ENCODE peak calls at places on chromosomes 4 and X, in seven cellular contexts. P is heart left ventricle, I is testis, Q is ovary, H is choroid plexus epithelial cell, S is esophagus muscularis mucosa, E is coronary artery. X is an unnamed sample.

GRCh38 chr4:56976283-56976877 is 1.0 kb downstream of the NOA1 start:
- DNase-seq in P (peak), I (peak), Q (no peak), H (peak), S (no peak), E (no peak), X (no peak)

GRCh38 chr4:165293061-165293460 is 34.4 kb upstream of the MSMO1 start:
- DNase-seq in P (no peak), I (no peak), Q (no peak), H (no peak), S (no peak), E (no peak), X (no peak)

GRCh38 chr4:147336252-147336651 is 144.6 kb upstream of the EDNRA start:
- DNase-seq in P (no peak), I (no peak), Q (no peak), H (no peak), S (no peak), E (no peak), X (no peak)

GRCh38 chr4:53100801-53101581 is 238.9 kb downstream of the RASL11B start:
- DNase-seq in P (no peak), I (no peak), Q (no peak), H (peak), S (no peak), E (no peak), X (no peak)

GRCh38 chrX:37796805-37797204 is 16.9 kb downstream of the CYBB start:
- DNase-seq in P (no peak), I (no peak), Q (no peak), H (no peak), S (no peak), E (no peak), X (no peak)

GRCh38 chr4:118265312-118266144 is 87.3 kb downstream of the PRSS12 start:
- DNase-seq in P (no peak), I (peak), Q (peak), H (peak), S (no peak), E (no peak), X (no peak)

GRCh38 chrX:39667191-39667590 is 430.6 kb downstream of the BCOR start:
- DNase-seq in P (peak), I (no peak), Q (no peak), H (no peak), S (no peak), E (no peak), X (no peak)

GRCh38 chr4:37246891-37247290 is 2.3 kb downstream of the NWD2 start:
- DNase-seq in P (no peak), I (no peak), Q (no peak), H (no peak), S (no peak), E (no peak), X (no peak)

GRCh38 chr4:56828784-56829535 is 7.5 kb upstream of the SPINK2 start:
- DNase-seq in P (no peak), I (no peak), Q (no peak), H (peak), S (no peak), E (no peak), X (no peak)

GRCh38 chr4:80266902-80267380 is 477 bp downstream of the FGF5 start:
- DNase-seq in P (no peak), I (peak), Q (no peak), H (no peak), S (no peak), E (no peak), X (no peak)

GRCh38 chrX:35339796-35340195 is 397.2 kb downstream of the FAM47B start:
- DNase-seq in P (no peak), I (no peak), Q (no peak), H (no peak), S (no peak), E (no peak), X (no peak)

GRCh38 chr4:125714845-125715244 is 400.1 kb downstream of the FAT4 start:
- DNase-seq in P (no peak), I (no peak), Q (no peak), H (no peak), S (no peak), E (no peak), X (no peak)

GRCh38 chr4:172073590-172073989 is 260.4 kb downstream of the GALNTL6 start:
- DNase-seq in P (no peak), I (no peak), Q (no peak), H (no peak), S (no peak), E (no peak), X (no peak)

GRCh38 chrX:71637253-71637618 is 18.9 kb upstream of the CXCR3 start:
- DNase-seq in P (no peak), I (no peak), Q (no peak), H (no peak), S (no peak), E (no peak), X (no peak)

GRCh38 chr4:32226201-32226600 is 1506.0 kb downstream of the PCDH7 start:
- DNase-seq in P (no peak), I (no peak), Q (no peak), H (peak), S (no peak), E (no peak), X (no peak)

GRCh38 chr4:145960012-145960411 is 21.4 kb upstream of the ZNF827 start:
- DNase-seq in P (no peak), I (no peak), Q (no peak), H (peak), S (no peak), E (no peak), X (no peak)

GRCh38 chr4:169383724-169384123 is 113.0 kb upstream of the SH3RF1 start:
- DNase-seq in P (no peak), I (no peak), Q (no peak), H (peak), S (no peak), E (no peak), X (peak)

GRCh38 chr4:69775488-69775887 is 15.1 kb upstream of the SULT1B1 start:
- DNase-seq in P (no peak), I (no peak), Q (no peak), H (no peak), S (no peak), E (no peak), X (no peak)

GRCh38 chr4:79319975-79320374 is 5.9 kb downstream of the NAA11 start:
- DNase-seq in P (no peak), I (no peak), Q (no peak), H (no peak), S (no peak), E (no peak), X (no peak)

GRCh38 chr4:173990126-173990878 is 293.2 kb downstream of the FBXO8 start:
- DNase-seq in P (no peak), I (peak), Q (no peak), H (peak), S (no peak), E (no peak), X (no peak)

GRCh38 chr4:54516556-54517215 is 141.1 kb upstream of the KIT start:
- DNase-seq in P (no peak), I (no peak), Q (peak), H (no peak), S (peak), E (no peak), X (no peak)

GRCh38 chrX:134520860-134521390 is 61.0 kb downstream of the HPRT1 start:
- DNase-seq in P (peak), I (peak), Q (no peak), H (peak), S (no peak), E (no peak), X (no peak)

GRCh38 chrX:155767101-155767878 is 113.9 kb upstream of the VAMP7 start:
- DNase-seq in P (peak), I (peak), Q (peak), H (peak), S (no peak), E (peak), X (peak)

GRCh38 chr4:98150092-98150761 is 7.0 kb upstream of the STPG2 start:
- DNase-seq in P (no peak), I (no peak), Q (no peak), H (peak), S (no peak), E (no peak), X (no peak)
- TF ChIP-seq CTCF in P (no peak), I (no peak), Q (no peak), H (peak), S (no peak), E (no peak), X (peak)

DNA sequence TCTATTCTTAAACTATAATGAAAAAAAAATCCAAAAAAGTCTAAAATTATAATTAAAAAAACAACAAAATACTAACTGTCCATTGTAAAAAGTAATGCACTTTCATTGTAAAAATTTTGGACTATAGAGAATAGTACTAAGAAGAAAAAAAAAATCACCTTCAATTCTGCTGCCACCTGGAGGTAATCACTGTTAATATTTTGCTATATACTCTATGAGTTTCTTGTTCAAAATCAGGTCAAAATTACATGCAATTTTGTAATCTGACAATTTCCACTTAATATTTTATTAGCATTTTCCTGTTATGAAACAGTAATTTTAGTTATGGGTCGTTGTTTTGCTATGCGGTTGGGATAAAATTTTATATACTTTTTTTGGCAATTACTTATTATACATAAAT is 62.0 kb downstream of the HTT start:
- DNase-seq in P (no peak), I (no peak), Q (no peak), H (peak), S (no peak), E (no peak), X (no peak)
- TF ChIP-seq CTCF in P (peak), I (no peak), Q (no peak), H (peak), S (peak), E (no peak), X (peak)

DNA sequence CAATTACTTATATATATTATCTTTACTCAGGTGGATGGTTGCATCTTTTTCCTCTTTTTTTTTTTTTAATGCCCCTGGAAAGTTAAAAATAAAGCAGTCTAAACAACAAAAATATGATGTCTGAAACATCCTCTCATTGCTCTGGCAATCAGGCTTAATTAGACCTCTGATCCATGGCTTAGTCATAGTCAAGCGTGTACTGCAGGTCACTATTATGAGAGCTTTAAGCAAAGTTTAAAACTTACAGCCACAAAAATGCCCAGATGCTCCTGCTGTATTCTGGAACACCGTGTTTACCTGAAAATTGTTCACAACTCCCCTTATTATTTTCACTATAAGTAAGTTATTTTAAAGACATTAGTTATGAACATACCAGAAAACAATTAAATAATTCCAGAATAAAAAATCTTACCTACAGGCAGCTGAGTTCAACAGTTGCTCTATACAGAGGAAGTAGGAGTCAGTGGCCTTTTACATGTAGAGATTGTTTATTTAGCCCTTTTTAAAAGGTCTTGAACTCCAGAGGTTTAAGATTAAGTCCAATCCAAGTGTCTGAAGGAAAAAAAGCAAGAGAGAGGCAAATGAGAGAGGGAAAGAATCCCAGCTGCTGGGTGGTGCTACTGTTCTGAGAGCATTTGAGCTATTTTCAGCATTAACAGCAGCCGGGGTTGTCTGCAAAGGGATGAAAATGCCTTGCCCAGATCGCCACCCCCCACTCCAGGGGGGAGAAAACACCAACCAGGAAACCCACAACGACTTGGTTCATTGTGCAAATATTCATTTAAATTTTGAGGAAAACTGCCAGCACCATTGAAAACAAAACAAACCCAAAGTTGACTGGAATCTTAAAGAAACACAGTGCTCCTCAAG is 36.9 kb downstream of the SORBS2 start:
- DNase-seq in P (no peak), I (no peak), Q (no peak), H (peak), S (no peak), E (peak), X (peak)
- TF ChIP-seq CTCF in P (no peak), I (no peak), Q (no peak), H (peak), S (no peak), E (no peak), X (no peak)

DNA sequence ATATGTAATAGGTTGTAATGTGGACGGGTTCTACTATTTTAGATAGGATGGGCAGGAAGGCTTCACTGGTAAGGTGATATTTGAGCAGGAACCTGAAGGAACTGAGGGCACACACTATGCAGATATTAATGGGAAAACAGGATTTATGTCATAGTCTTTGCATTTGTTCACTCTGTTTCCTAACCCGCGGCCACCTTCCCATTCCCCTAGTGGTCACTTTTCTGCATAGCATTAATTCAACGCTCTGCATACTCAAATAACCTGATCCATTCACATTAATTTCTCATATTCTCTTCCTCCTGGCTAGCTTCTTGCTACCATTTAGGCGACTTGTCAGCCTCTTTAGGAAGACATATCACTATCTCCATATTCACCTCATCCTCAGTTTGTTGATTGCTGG is 61.5 kb downstream of the GSPT2 start:
- DNase-seq in P (no peak), I (no peak), Q (no peak), H (no peak), S (no peak), E (no peak), X (no peak)
- TF ChIP-seq CTCF in P (no peak), I (no peak), Q (no peak), H (peak), S (no peak), E (no peak), X (no peak)

DNA sequence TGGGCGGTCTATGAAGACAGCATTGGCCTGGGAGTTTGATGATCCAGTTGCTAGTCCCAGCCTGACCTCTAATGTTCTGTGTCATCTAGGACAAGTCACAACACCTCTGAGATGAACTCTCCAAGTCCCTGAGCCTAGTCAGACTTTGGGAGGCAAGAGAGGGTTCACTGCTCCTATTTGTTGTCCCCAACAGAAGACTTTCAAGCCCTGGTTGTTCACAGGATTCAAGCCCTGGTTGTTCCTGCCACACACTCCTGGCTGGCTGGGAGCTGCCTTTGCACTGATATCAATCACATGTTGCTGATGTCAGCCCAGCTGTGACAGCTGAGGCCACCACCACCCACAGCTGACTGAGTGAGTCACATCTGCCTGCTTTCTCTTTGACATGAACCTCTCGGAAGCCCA is 253.2 kb upstream of the RASGEF1B start:
- DNase-seq in P (peak), I (peak), Q (no peak), H (peak), S (no peak), E (peak), X (no peak)
- TF ChIP-seq CTCF in P (no peak), I (no peak), Q (no peak), H (no peak), S (no peak), E (no peak), X (no peak)

GRCh38 chr4:70885174-70885573 is 17.0 kb upstream of the MOB1B start:
- DNase-seq in P (no peak), I (no peak), Q (no peak), H (no peak), S (no peak), E (no peak), X (no peak)
- TF ChIP-seq CTCF in P (peak), I (no peak), Q (no peak), H (no peak), S (peak), E (no peak), X (no peak)

X was measured in AG09319.